ENCODE peak calls at places on chromosome 13, in seven cellular contexts. One of them, this sample, is unnamed. For H3K4me1, the result is how much of the 10 kb centered on the place peaks cover.

GRCh38 chr13:80341771-80342271 is 895 bp upstream of the SPRY2 start:
- DNase-seq in IMR-90: peak
- DNase-seq in H1: no peak
- DNase-seq in mesenchymal stem cell: peak
- DNase-seq in trophoblast cell: no peak
- DNase-seq in neuronal stem cell: peak
- DNase-seq in H9: peak
- DNase-seq in this sample: peak

GRCh38 chr13:51906581-51906980 is 44.8 kb downstream of the CCDC70 start:
- DNase-seq in IMR-90: no peak
- DNase-seq in H1: no peak
- DNase-seq in mesenchymal stem cell: no peak
- DNase-seq in trophoblast cell: no peak
- DNase-seq in neuronal stem cell: no peak
- DNase-seq in H9: peak
- DNase-seq in this sample: no peak

GRCh38 chr13:79417741-79418140 is 11.7 kb upstream of the RBM26 start:
- DNase-seq in IMR-90: no peak
- DNase-seq in H1: no peak
- DNase-seq in mesenchymal stem cell: no peak
- DNase-seq in trophoblast cell: no peak
- DNase-seq in neuronal stem cell: no peak
- DNase-seq in H9: no peak
- DNase-seq in this sample: no peak

GRCh38 chr13:80274643-80275042 is 66.3 kb downstream of the SPRY2 start:
- DNase-seq in IMR-90: peak
- DNase-seq in H1: no peak
- DNase-seq in mesenchymal stem cell: no peak
- DNase-seq in trophoblast cell: no peak
- DNase-seq in neuronal stem cell: no peak
- DNase-seq in H9: no peak
- DNase-seq in this sample: no peak

GRCh38 chr13:103812966-103813365 is 746.7 kb upstream of the SLC10A2 start:
- DNase-seq in IMR-90: no peak
- DNase-seq in H1: no peak
- DNase-seq in mesenchymal stem cell: no peak
- DNase-seq in trophoblast cell: no peak
- DNase-seq in neuronal stem cell: no peak
- DNase-seq in H9: no peak
- DNase-seq in this sample: no peak

GRCh38 chr13:98484289-98485219 is 92.4 kb downstream of the STK24 start:
- DNase-seq in IMR-90: peak
- DNase-seq in H1: no peak
- DNase-seq in mesenchymal stem cell: peak
- DNase-seq in trophoblast cell: peak
- DNase-seq in neuronal stem cell: peak
- DNase-seq in H9: peak
- DNase-seq in this sample: peak

GRCh38 chr13:102903659-102904407 is 58.0 kb downstream of the ERCC5 start:
- DNase-seq in IMR-90: peak
- DNase-seq in H1: no peak
- DNase-seq in mesenchymal stem cell: peak
- DNase-seq in trophoblast cell: no peak
- DNase-seq in neuronal stem cell: no peak
- DNase-seq in H9: no peak
- DNase-seq in this sample: peak

GRCh38 chr13:25329706-25330105 is 28.3 kb downstream of the NUP58 start:
- DNase-seq in IMR-90: peak
- DNase-seq in H1: no peak
- DNase-seq in mesenchymal stem cell: peak
- DNase-seq in trophoblast cell: peak
- DNase-seq in neuronal stem cell: no peak
- DNase-seq in H9: no peak
- DNase-seq in this sample: peak

GRCh38 chr13:95921485-95921884 is 131.7 kb downstream of the UGGT2 start:
- DNase-seq in IMR-90: peak
- DNase-seq in H1: no peak
- DNase-seq in mesenchymal stem cell: peak
- DNase-seq in trophoblast cell: no peak
- DNase-seq in neuronal stem cell: no peak
- DNase-seq in H9: no peak
- DNase-seq in this sample: no peak

GRCh38 chr13:50715402-50716146 is 127.9 kb downstream of the DLEU7 start:
- DNase-seq in IMR-90: no peak
- DNase-seq in H1: no peak
- DNase-seq in mesenchymal stem cell: no peak
- DNase-seq in trophoblast cell: no peak
- DNase-seq in neuronal stem cell: no peak
- DNase-seq in H9: no peak
- DNase-seq in this sample: no peak

GRCh38 chr13:30884543-30884942 is 21.5 kb upstream of the MEDAG start:
- DNase-seq in IMR-90: no peak
- DNase-seq in H1: no peak
- DNase-seq in mesenchymal stem cell: no peak
- DNase-seq in trophoblast cell: no peak
- DNase-seq in neuronal stem cell: no peak
- DNase-seq in H9: no peak
- DNase-seq in this sample: peak

GRCh38 chr13:103815619-103816018 is 749.4 kb upstream of the SLC10A2 start:
- DNase-seq in IMR-90: no peak
- DNase-seq in H1: no peak
- DNase-seq in mesenchymal stem cell: no peak
- DNase-seq in trophoblast cell: no peak
- DNase-seq in neuronal stem cell: no peak
- DNase-seq in H9: no peak
- DNase-seq in this sample: no peak

GRCh38 chr13:97057196-97057595 is 62.9 kb upstream of the OXGR1 start:
- DNase-seq in IMR-90: no peak
- DNase-seq in H1: no peak
- DNase-seq in mesenchymal stem cell: no peak
- DNase-seq in trophoblast cell: no peak
- DNase-seq in neuronal stem cell: no peak
- DNase-seq in H9: no peak
- DNase-seq in this sample: no peak

GRCh38 chr13:64471916-64472315 is 2758.2 kb downstream of the PCDH9 start:
- DNase-seq in IMR-90: peak
- DNase-seq in H1: no peak
- DNase-seq in mesenchymal stem cell: peak
- DNase-seq in trophoblast cell: no peak
- DNase-seq in neuronal stem cell: no peak
- DNase-seq in H9: no peak
- DNase-seq in this sample: peak

GRCh38 chr13:28442872-28443271 is 52.1 kb downstream of the FLT1 start:
- DNase-seq in IMR-90: no peak
- DNase-seq in H1: no peak
- DNase-seq in mesenchymal stem cell: no peak
- DNase-seq in trophoblast cell: no peak
- DNase-seq in neuronal stem cell: no peak
- DNase-seq in H9: no peak
- DNase-seq in this sample: no peak

GRCh38 chr13:102690883-102691282 is 4.0 kb downstream of the METTL21C start:
- DNase-seq in IMR-90: no peak
- DNase-seq in H1: no peak
- DNase-seq in mesenchymal stem cell: no peak
- DNase-seq in trophoblast cell: no peak
- DNase-seq in neuronal stem cell: no peak
- DNase-seq in H9: no peak
- DNase-seq in this sample: no peak

GRCh38 chr13:95185311-95185710 is 115.9 kb downstream of the ABCC4 start:
- DNase-seq in IMR-90: no peak
- DNase-seq in H1: no peak
- DNase-seq in mesenchymal stem cell: no peak
- DNase-seq in trophoblast cell: no peak
- DNase-seq in neuronal stem cell: no peak
- DNase-seq in H9: no peak
- DNase-seq in this sample: no peak

GRCh38 chr13:76383671-76384461 is 502.3 kb downstream of the KCTD12 start:
- DNase-seq in IMR-90: peak
- DNase-seq in H1: no peak
- DNase-seq in mesenchymal stem cell: peak
- DNase-seq in trophoblast cell: no peak
- DNase-seq in neuronal stem cell: no peak
- DNase-seq in H9: no peak
- DNase-seq in this sample: peak

GRCh38 chr13:105914637-105915036 is 620.8 kb downstream of the EFNB2 start:
- DNase-seq in IMR-90: peak
- DNase-seq in H1: no peak
- DNase-seq in mesenchymal stem cell: peak
- DNase-seq in trophoblast cell: no peak
- DNase-seq in neuronal stem cell: no peak
- DNase-seq in H9: no peak
- DNase-seq in this sample: no peak

GRCh38 chr13:21673592-21674270 is 2.9 kb downstream of the FGF9 start:
- DNase-seq in IMR-90: peak
- DNase-seq in H1: no peak
- DNase-seq in mesenchymal stem cell: peak
- DNase-seq in trophoblast cell: no peak
- DNase-seq in neuronal stem cell: peak
- DNase-seq in H9: peak
- DNase-seq in this sample: peak

GRCh38 chr13:42485272-42485671 is 88.7 kb upstream of the TNFSF11 start:
- DNase-seq in IMR-90: no peak
- DNase-seq in H1: no peak
- DNase-seq in mesenchymal stem cell: no peak
- DNase-seq in trophoblast cell: no peak
- DNase-seq in neuronal stem cell: no peak
- DNase-seq in H9: no peak
- DNase-seq in this sample: peak

GRCh38 chr13:94343243-94343585 is 136.3 kb downstream of the DCT start:
- DNase-seq in IMR-90: peak
- DNase-seq in H1: no peak
- DNase-seq in mesenchymal stem cell: peak
- DNase-seq in trophoblast cell: no peak
- DNase-seq in neuronal stem cell: peak
- DNase-seq in H9: no peak
- DNase-seq in this sample: no peak

GRCh38 chr13:29810145-29810742 is 40.2 kb downstream of the UBL3 start:
- DNase-seq in IMR-90: peak
- DNase-seq in H1: no peak
- DNase-seq in mesenchymal stem cell: no peak
- DNase-seq in trophoblast cell: no peak
- DNase-seq in neuronal stem cell: no peak
- DNase-seq in H9: no peak
- DNase-seq in this sample: no peak

GRCh38 chr13:23159587-23160240 is 21.1 kb upstream of the SGCG start:
- DNase-seq in IMR-90: no peak
- DNase-seq in H1: no peak
- DNase-seq in mesenchymal stem cell: no peak
- DNase-seq in trophoblast cell: no peak
- DNase-seq in neuronal stem cell: no peak
- DNase-seq in H9: peak
- DNase-seq in this sample: peak

DNA sequence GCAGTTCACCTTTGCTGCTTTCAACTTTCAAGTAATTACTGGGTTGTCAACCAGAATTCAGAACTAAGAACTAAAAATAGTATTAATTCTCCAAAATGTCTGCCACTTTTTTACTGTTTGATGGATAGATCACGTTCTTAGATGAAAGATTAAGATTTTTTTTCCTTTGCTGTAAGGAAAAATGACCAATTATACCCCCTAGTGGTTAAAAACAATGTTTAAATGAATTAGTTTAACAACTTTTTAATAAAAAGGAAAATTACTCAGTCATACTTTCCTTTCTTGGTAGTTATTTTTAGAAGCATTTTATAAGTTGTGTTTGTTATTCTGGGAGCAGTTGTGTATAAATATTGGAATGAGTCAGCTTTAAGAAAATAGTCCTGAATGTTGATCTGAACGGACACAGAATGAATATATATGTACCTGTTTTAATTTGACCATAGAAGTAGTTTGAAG is 4.6 kb downstream of the TM9SF2 start:
- DNase-seq in IMR-90: peak
- DNase-seq in H1: no peak
- DNase-seq in mesenchymal stem cell: peak
- DNase-seq in trophoblast cell: no peak
- DNase-seq in neuronal stem cell: no peak
- DNase-seq in H9: no peak
- DNase-seq in this sample: no peak
- H3K4me1 ChIP-seq in IMR-90: under half
- H3K4me1 ChIP-seq in H1: under half
- H3K4me1 ChIP-seq in mesenchymal stem cell: under half
- H3K4me1 ChIP-seq in trophoblast cell: under half
- H3K4me1 ChIP-seq in neuronal stem cell: under half
- H3K4me1 ChIP-seq in H9: under half
- H3K4me1 ChIP-seq in this sample: under half

GRCh38 chr13:74063533-74064100 is 70.6 kb downstream of the KLF12 start:
- DNase-seq in IMR-90: no peak
- DNase-seq in H1: no peak
- DNase-seq in mesenchymal stem cell: no peak
- DNase-seq in trophoblast cell: no peak
- DNase-seq in neuronal stem cell: no peak
- DNase-seq in H9: no peak
- DNase-seq in this sample: no peak
- H3K4me2 ChIP-seq in IMR-90: peak
- H3K4me2 ChIP-seq in H1: no peak
- H3K4me2 ChIP-seq in mesenchymal stem cell: no peak
- H3K4me2 ChIP-seq in trophoblast cell: no peak
- H3K4me2 ChIP-seq in neuronal stem cell: no peak
- H3K4me2 ChIP-seq in H9: no peak
- H3K4me2 ChIP-seq in this sample: no peak

GRCh38 chr13:20456737-20457136 is 68.9 kb downstream of the CRYL1 start:
- DNase-seq in IMR-90: no peak
- DNase-seq in H1: no peak
- DNase-seq in mesenchymal stem cell: no peak
- DNase-seq in trophoblast cell: no peak
- DNase-seq in neuronal stem cell: no peak
- DNase-seq in H9: no peak
- DNase-seq in this sample: no peak
- H2BK5ac ChIP-seq in IMR-90: no peak
- H2BK5ac ChIP-seq in H1: no peak
- H2BK5ac ChIP-seq in mesenchymal stem cell: no peak
- H2BK5ac ChIP-seq in trophoblast cell: no peak
- H2BK5ac ChIP-seq in neuronal stem cell: no peak
- H2BK5ac ChIP-seq in H9: no peak
- H2BK5ac ChIP-seq in this sample: no peak

GRCh38 chr13:33278923-33279322 is 6.6 kb downstream of the STARD13 start:
- DNase-seq in IMR-90: no peak
- DNase-seq in H1: no peak
- DNase-seq in mesenchymal stem cell: no peak
- DNase-seq in trophoblast cell: no peak
- DNase-seq in neuronal stem cell: no peak
- DNase-seq in H9: no peak
- DNase-seq in this sample: no peak

GRCh38 chr13:33280550-33280905 is 5.0 kb downstream of the STARD13 start:
- DNase-seq in IMR-90: no peak
- DNase-seq in H1: no peak
- DNase-seq in mesenchymal stem cell: no peak
- DNase-seq in trophoblast cell: no peak
- DNase-seq in neuronal stem cell: no peak
- DNase-seq in H9: no peak
- DNase-seq in this sample: no peak

GRCh38 chr13:33277946-33278345 is 7.6 kb downstream of the STARD13 start:
- DNase-seq in IMR-90: no peak
- DNase-seq in H1: no peak
- DNase-seq in mesenchymal stem cell: peak
- DNase-seq in trophoblast cell: no peak
- DNase-seq in neuronal stem cell: no peak
- DNase-seq in H9: no peak
- DNase-seq in this sample: no peak

GRCh38 chr13:33279898-33280549 is 5.5 kb downstream of the STARD13 start:
- DNase-seq in IMR-90: peak
- DNase-seq in H1: no peak
- DNase-seq in mesenchymal stem cell: peak
- DNase-seq in trophoblast cell: peak
- DNase-seq in neuronal stem cell: no peak
- DNase-seq in H9: no peak
- DNase-seq in this sample: peak

GRCh38 chr13:33279414-33279813 is 6.1 kb downstream of the STARD13 start:
- DNase-seq in IMR-90: no peak
- DNase-seq in H1: no peak
- DNase-seq in mesenchymal stem cell: no peak
- DNase-seq in trophoblast cell: no peak
- DNase-seq in neuronal stem cell: no peak
- DNase-seq in H9: no peak
- DNase-seq in this sample: no peak
- H3K4me1 ChIP-seq in IMR-90: under half
- H3K4me1 ChIP-seq in H1: under half
- H3K4me1 ChIP-seq in mesenchymal stem cell: under half
- H3K4me1 ChIP-seq in trophoblast cell: under half
- H3K4me1 ChIP-seq in neuronal stem cell: under half
- H3K4me1 ChIP-seq in H9: under half
- H3K4me1 ChIP-seq in this sample: under half

This sample was measured in mesendoderm.